ENCODE peak calls at places on chromosomes 16 and 17, in nine cellular contexts. O is mesothelial cell of epicardium, I is upper lobe of left lung, U is nucleus accumbens, E is Calu3, Q is AG20443, K is fibroblast of pulmonary artery, L is tibial artery, C is HEK293T. W is an unnamed sample.

GRCh38 chr17:51427259-51428255 is 167.2 kb downstream of the UTP18 start:
- DNase-seq in I (no peak), E (no peak), C (no peak), L (no peak), O (no peak), U (no peak), K (no peak), Q (no peak), W (no peak)

GRCh38 chr17:57138956-57139576 is 54.0 kb downstream of the AKAP1 start:
- DNase-seq in I (no peak), L (no peak), O (no peak), C (no peak), E (no peak), Q (no peak), K (no peak), U (no peak), W (no peak)

GRCh38 chr16:26070595-26071170 is 378.9 kb downstream of the HS3ST4 start:
- DNase-seq in O (no peak), C (no peak), K (no peak), U (no peak), I (no peak), Q (no peak), L (no peak), E (no peak), W (no peak)

GRCh38 chr16:1538804-1539520 is 5.5 kb downstream of the TMEM204 start:
- DNase-seq in E (no peak), I (no peak), O (no peak), Q (no peak), U (no peak), L (no peak), C (no peak), K (no peak), W (no peak)

GRCh38 chr17:36858119-36859002 is 78.9 kb upstream of the LHX1 start:
- DNase-seq in U (no peak), C (no peak), O (no peak), Q (no peak), K (no peak), L (no peak), E (peak), I (no peak), W (no peak)

GRCh38 chr17:39151680-39152058 is 232 bp upstream of the PLXDC1 start:
- DNase-seq in E (no peak), Q (no peak), O (no peak), L (no peak), I (no peak), K (no peak), U (no peak), C (no peak), W (no peak)

GRCh38 chr17:81398855-81399451 is 3.7 kb downstream of the BAHCC1 start:
- DNase-seq in E (no peak), Q (no peak), C (no peak), O (no peak), I (no peak), U (no peak), K (no peak), L (no peak), W (no peak)

GRCh38 chr17:17103160-17103559 is 60.9 kb downstream of the MPRIP start:
- DNase-seq in U (no peak), Q (no peak), K (no peak), C (no peak), E (no peak), L (no peak), I (no peak), O (no peak), W (no peak)

GRCh38 chr17:77329741-77330531 is 189.2 kb downstream of the SEC14L1 start:
- DNase-seq in L (no peak), K (no peak), C (no peak), U (no peak), E (no peak), Q (no peak), O (no peak), I (peak), W (no peak)

GRCh38 chr17:4143563-4144410 is 790 bp downstream of the CYB5D2 start:
- DNase-seq in Q (peak), O (peak), U (peak), E (peak), C (peak), I (peak), K (peak), L (peak), W (peak)

GRCh38 chr17:1347681-1348318 is 52.2 kb downstream of the YWHAE start:
- DNase-seq in I (peak), K (no peak), E (no peak), Q (peak), U (no peak), L (peak), C (no peak), O (no peak), W (no peak)

GRCh38 chr17:57099165-57099564 is 14.1 kb downstream of the AKAP1 start:
- DNase-seq in C (no peak), O (no peak), I (no peak), L (no peak), K (no peak), E (no peak), Q (no peak), U (no peak), W (no peak)

GRCh38 chr16:399278-400019 is 2.2 kb upstream of the DECR2 start:
- DNase-seq in U (no peak), C (no peak), Q (no peak), K (no peak), E (no peak), O (no peak), I (no peak), L (no peak), W (no peak)

GRCh38 chr16:159136-159849 is 6.5 kb upstream of the HBM start:
- DNase-seq in Q (no peak), O (no peak), K (no peak), C (no peak), E (no peak), I (no peak), U (no peak), L (no peak), W (peak)

GRCh38 chr16:53910990-53911389 is 207.0 kb downstream of the FTO start:
- DNase-seq in I (no peak), O (no peak), K (no peak), C (no peak), E (no peak), Q (no peak), L (no peak), U (no peak), W (no peak)

GRCh38 chr17:77619326-77619725 is 339.2 kb upstream of the TNRC6C start:
- DNase-seq in K (no peak), E (no peak), I (no peak), U (no peak), L (no peak), Q (no peak), O (no peak), C (no peak), W (no peak)

GRCh38 chr17:79651751-79652150 is 40.9 kb upstream of the RBFOX3 start:
- DNase-seq in L (no peak), E (no peak), I (no peak), K (no peak), Q (no peak), C (peak), U (no peak), O (no peak), W (no peak)

GRCh38 chr16:22670551-22670970 is 143.4 kb upstream of the HS3ST2 start:
- DNase-seq in C (peak), U (peak), O (no peak), L (no peak), I (no peak), E (peak), Q (peak), K (no peak), W (no peak)